ENCODE peak calls at places on chromosomes 6 and 20, in nine cellular contexts. A is RWPE1; P is HL-60; M is tibial nerve; X is HepG2; G is uterus; D is cardiac muscle cell; R is CD8-positive, alpha-beta T cell; Q is suprapubic skin. Z is an unnamed sample.

GRCh38 chr6:44192428-44193041 is 24.2 kb upstream of the MYMX start:
- DNase-seq in A (no peak), P (no peak), M (no peak), X (no peak), G (no peak), D (peak; percentile 30), R (no peak), Q (no peak), Z (no peak)

GRCh38 chr6:4786936-4787504 is 10.8 kb downstream of the CDYL start:
- DNase-seq in A (no peak), P (no peak), M (no peak), X (no peak), G (no peak), D (no peak), R (no peak), Q (no peak), Z (no peak)

GRCh38 chr6:81547149-81547548 is 205.3 kb downstream of the TENT5A start:
- DNase-seq in A (no peak), P (no peak), M (no peak), X (no peak), G (no peak), D (no peak), R (no peak), Q (no peak), Z (no peak)

GRCh38 chr20:56422824-56423189 is 10.7 kb downstream of the CASS4 start:
- DNase-seq in A (no peak), P (no peak), M (no peak), X (no peak), G (no peak), D (no peak), R (no peak), Q (no peak), Z (no peak)

GRCh38 chr6:169168302-169168630 is 85.4 kb downstream of the THBS2 start:
- DNase-seq in A (no peak), P (no peak), M (no peak), X (no peak), G (no peak), D (no peak), R (no peak), Q (no peak), Z (no peak)

GRCh38 chr6:4805553-4806307 is 29.5 kb downstream of the CDYL start:
- DNase-seq in A (peak; percentile 35), P (no peak), M (no peak), X (peak; percentile 51), G (peak; percentile 43), D (peak; percentile 39), R (no peak), Q (no peak), Z (no peak)

GRCh38 chr6:33118525-33119123 is 42.8 kb downstream of the HLA-DPB1 start:
- DNase-seq in A (peak; percentile 20), P (no peak), M (no peak), X (peak; percentile 66), G (no peak), D (peak; percentile 66), R (no peak), Q (no peak), Z (no peak)

GRCh38 chr6:147170269-147170668 is 33.9 kb upstream of the STXBP5 start:
- DNase-seq in A (peak; percentile 85), P (no peak), M (no peak), X (no peak), G (no peak), D (no peak), R (no peak), Q (no peak), Z (no peak)

GRCh38 chr20:37958856-37959255 is 55.9 kb downstream of the VSTM2L start:
- DNase-seq in A (no peak), P (no peak), M (no peak), X (no peak), G (no peak), D (no peak), R (no peak), Q (no peak), Z (peak; percentile 9)
- H3K27ac ChIP-seq in A (no peak overlapping the region), P (no peak overlapping the region), M (no peak overlapping the region), X (no peak overlapping the region), G (no peak overlapping the region), D (no peak overlapping the region), R (no peak overlapping the region), Q (no peak overlapping the region), Z (no peak overlapping the region)

GRCh38 chr6:104638841-104639290 is 220.9 kb downstream of the HACE1 start:
- DNase-seq in A (no peak), P (peak; percentile 17), M (no peak), X (no peak), G (no peak), D (no peak), R (no peak), Q (no peak), Z (no peak)
- H3K27ac ChIP-seq in A (no peak overlapping the region), P (no peak overlapping the region), M (peak overlapping the region; percentile 80), X (no peak overlapping the region), G (peak overlapping the region; percentile 39), D (no peak overlapping the region), R (no peak overlapping the region), Q (peak overlapping the region; percentile 77), Z (peak overlapping the region; percentile 62)

DNA sequence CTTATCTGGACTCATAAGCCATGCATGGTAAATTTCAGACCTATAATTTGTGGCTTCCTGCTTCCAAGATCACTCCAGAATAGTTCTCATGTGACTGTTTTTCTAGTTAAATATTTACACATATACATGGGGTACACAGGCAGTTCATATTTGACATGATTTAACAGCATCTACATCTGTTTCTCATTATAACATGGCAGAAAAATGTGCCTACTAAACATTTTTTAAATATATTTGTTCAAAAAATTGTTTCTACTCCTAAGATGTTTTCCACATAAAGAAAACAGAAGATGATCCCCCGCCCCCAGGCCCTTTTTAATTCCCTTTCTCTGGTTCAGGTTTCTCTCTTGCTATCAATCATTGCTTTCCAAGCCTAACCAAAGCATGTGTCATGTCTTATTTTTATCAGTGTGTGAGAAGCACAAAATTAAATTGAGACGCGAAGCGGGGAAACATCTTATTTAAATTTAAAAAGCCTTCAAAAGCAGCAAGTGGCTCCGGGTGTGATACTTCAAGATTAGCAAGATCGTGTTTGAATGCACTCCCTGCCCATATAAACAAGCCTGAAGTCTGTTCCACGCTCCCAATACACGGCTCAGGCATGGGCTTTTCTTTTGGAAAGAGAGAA is 37.3 kb downstream of the IPCEF1 start:
- DNase-seq in A (no peak), P (no peak), M (no peak), X (no peak), G (no peak), D (no peak), R (no peak), Q (no peak), Z (no peak)
- H3K27ac ChIP-seq in A (no peak overlapping the region), P (no peak overlapping the region), M (peak overlapping the region; percentile 73), X (no peak overlapping the region), G (peak overlapping the region; percentile 36), D (no peak overlapping the region), R (no peak overlapping the region), Q (no peak overlapping the region), Z (no peak overlapping the region)

DNA sequence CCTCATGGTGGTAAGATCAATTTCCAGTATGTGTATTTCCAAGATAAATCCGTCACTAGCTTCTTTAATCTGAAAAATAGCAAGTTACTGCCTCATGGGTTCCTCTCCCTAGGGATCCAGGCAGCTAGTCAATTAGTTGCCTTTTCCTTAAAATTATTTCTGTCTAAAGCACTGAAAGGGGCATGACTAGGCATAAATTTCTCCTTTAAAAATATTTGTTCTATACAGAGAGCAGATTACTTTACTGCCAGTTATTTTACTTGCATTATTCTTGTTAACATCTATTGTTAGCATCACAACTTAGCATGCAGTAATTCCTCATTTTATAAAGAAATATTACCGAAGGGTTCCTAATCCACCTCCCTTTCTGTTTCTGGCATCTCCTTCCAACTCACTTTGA is 1.4 kb downstream of the MTCL3 start:
- DNase-seq in A (no peak), P (no peak), M (no peak), X (no peak), G (no peak), D (no peak), R (no peak), Q (no peak), Z (no peak)
- H3K27ac ChIP-seq in A (no peak overlapping the region), P (no peak overlapping the region), M (no peak overlapping the region), X (no peak overlapping the region), G (no peak overlapping the region), D (no peak overlapping the region), R (no peak overlapping the region), Q (no peak overlapping the region), Z (no peak overlapping the region)

Z was measured in right atrium auricular region.